ENCODE peak calls at places on chromosome 11, in eight cellular contexts. T is ovary; J is thoracic aorta; N is neuronal stem cell; D is A549; V is CD4-positive, alpha-beta memory T cell; W is PC-3; P is tibial nerve. M is an unnamed sample. For H3K4me1, the result is how much of the 10 kb centered on the place peaks cover.

GRCh38 chr11:61627831-61628753 is 47.2 kb upstream of the SYT7 start:
- DNase-seq in J (no peak), P (no peak), N (peak), D (peak), W (peak), T (peak), V (no peak), M (peak)

GRCh38 chr11:7490054-7490453 is 4.7 kb downstream of the OLFML1 start:
- DNase-seq in T (no peak), N (no peak), P (no peak), J (no peak), W (peak), V (no peak), D (no peak), M (no peak)

GRCh38 chr11:17687946-17688670 is 31.3 kb upstream of the MYOD1 start:
- DNase-seq in N (no peak), W (no peak), D (no peak), P (no peak), J (no peak), V (no peak), T (no peak), M (no peak)

GRCh38 chr11:122430490-122430889 is 225.0 kb upstream of the UBASH3B start:
- DNase-seq in D (no peak), P (no peak), N (no peak), J (no peak), T (no peak), W (no peak), V (no peak), M (peak)

GRCh38 chr11:67411785-67412152 is 3.7 kb upstream of the CARNS1 start:
- DNase-seq in T (no peak), V (no peak), J (no peak), W (no peak), D (no peak), N (no peak), P (no peak), M (no peak)

GRCh38 chr11:71484248-71485062 is 31.5 kb downstream of the NADSYN1 start:
- DNase-seq in D (no peak), V (no peak), P (no peak), J (no peak), N (no peak), T (no peak), W (no peak), M (no peak)

GRCh38 chr11:4654635-4655335 is 11.0 kb downstream of the OR51E1 start:
- DNase-seq in D (no peak), V (no peak), J (no peak), N (no peak), P (no peak), T (no peak), W (no peak), M (no peak)

GRCh38 chr11:33028537-33028914 is 10.8 kb upstream of the TCP11L1 start:
- DNase-seq in W (no peak), J (no peak), T (no peak), N (no peak), V (no peak), D (no peak), P (no peak), M (no peak)

GRCh38 chr11:134343646-134344045 is 11.9 kb downstream of the GLB1L2 start:
- DNase-seq in W (no peak), V (no peak), T (no peak), D (no peak), J (no peak), P (no peak), N (no peak), M (peak)

GRCh38 chr11:71895961-71896360 is 17.7 kb downstream of the DEFB131B start:
- DNase-seq in V (no peak), W (no peak), P (no peak), J (no peak), T (no peak), D (no peak), N (no peak), M (no peak)

GRCh38 chr11:14974021-14974698 is 2.0 kb upstream of the CALCA start:
- DNase-seq in T (no peak), J (no peak), P (no peak), V (no peak), D (no peak), N (peak), W (no peak), M (no peak)

GRCh38 chr11:70628881-70629844 is 230.8 kb downstream of the CTTN start:
- DNase-seq in N (no peak), J (no peak), T (no peak), D (no peak), P (peak), W (no peak), V (no peak), M (no peak)

GRCh38 chr11:64156235-64157011 is 9.5 kb downstream of the MACROD1 start:
- DNase-seq in N (no peak), P (no peak), W (no peak), T (no peak), J (no peak), D (no peak), V (no peak), M (no peak)

GRCh38 chr11:19218801-19219460 is 17.1 kb upstream of the CSRP3 start:
- DNase-seq in V (no peak), J (no peak), T (no peak), N (no peak), W (no peak), D (no peak), P (no peak), M (no peak)

GRCh38 chr11:64799925-64800632 is 2.9 kb downstream of the MAP4K2 start:
- DNase-seq in V (no peak), T (peak), D (peak), J (no peak), P (no peak), W (no peak), N (no peak), M (no peak)

GRCh38 chr11:95652002-95652472 is 137.5 kb downstream of the FAM76B start:
- DNase-seq in W (no peak), V (no peak), T (no peak), N (no peak), J (no peak), P (no peak), D (no peak), M (no peak)

GRCh38 chr11:57562596-57562995 is 4.9 kb downstream of the UBE2L6 start:
- DNase-seq in T (no peak), W (peak), P (no peak), N (no peak), D (peak), J (no peak), V (no peak), M (no peak)

GRCh38 chr11:73310076-73310475 is 2.0 kb downstream of the ARHGEF17 start:
- DNase-seq in J (no peak), V (no peak), D (no peak), P (no peak), W (no peak), N (no peak), T (peak), M (no peak)

GRCh38 chr11:93729129-93729616 is 12.1 kb downstream of the TAF1D start:
- DNase-seq in N (no peak), J (no peak), P (no peak), V (no peak), D (no peak), T (no peak), W (no peak), M (no peak)

GRCh38 chr11:106585061-106585460 is 433.2 kb downstream of the GUCY1A2 start:
- DNase-seq in W (peak), D (peak), V (no peak), P (no peak), T (no peak), N (peak), J (no peak), M (no peak)

GRCh38 chr11:56624661-56625110 is 10.0 kb upstream of the OR5M1 start:
- DNase-seq in N (peak), V (no peak), P (no peak), D (peak), T (no peak), W (peak), J (no peak), M (no peak)

GRCh38 chr11:64500176-64501013 is 90.6 kb upstream of the SLC22A12 start:
- DNase-seq in V (no peak), J (no peak), D (peak), T (no peak), W (no peak), P (no peak), N (no peak), M (no peak)

GRCh38 chr11:118152552-118153471 is at the start of gene SCN4B:
- DNase-seq in P (no peak), V (no peak), D (peak), W (peak), T (peak), J (no peak), N (peak), M (no peak)

GRCh38 chr11:83070878-83071640 is 638 bp downstream of the RAB30 start:
- DNase-seq in T (peak), N (peak), P (peak), V (no peak), J (no peak), D (no peak), W (no peak), M (peak)

GRCh38 chr11:66363805-66364535 is 7.6 kb downstream of the SLC29A2 start:
- DNase-seq in T (no peak), P (no peak), V (peak), N (no peak), W (peak), D (peak), J (no peak), M (no peak)

GRCh38 chr11:115257286-115258077 is 246.7 kb downstream of the CADM1 start:
- DNase-seq in N (no peak), V (no peak), P (no peak), W (no peak), D (no peak), T (no peak), J (no peak), M (no peak)

GRCh38 chr11:95895815-95896214 is 28.1 kb downstream of the MTMR2 start:
- DNase-seq in N (no peak), J (no peak), W (no peak), D (no peak), T (no peak), V (no peak), P (no peak), M (no peak)

GRCh38 chr11:9109858-9110731 is 18.7 kb upstream of the SCUBE2 start:
- DNase-seq in V (no peak), N (no peak), D (no peak), T (no peak), W (no peak), P (no peak), J (no peak), M (no peak)

GRCh38 chr11:70002433-70002832 is 75.7 kb upstream of the ANO1 start:
- DNase-seq in T (no peak), N (no peak), P (no peak), J (no peak), W (no peak), D (no peak), V (no peak), M (no peak)

GRCh38 chr11:102401905-102402304 is 50.7 kb downstream of the TMEM123 start:
- DNase-seq in W (no peak), J (no peak), P (no peak), T (no peak), D (no peak), N (no peak), V (no peak), M (no peak)

GRCh38 chr11:118673361-118674093 is 5.9 kb downstream of the TREH start:
- DNase-seq in J (no peak), N (no peak), D (no peak), W (no peak), T (no peak), V (no peak), P (no peak), M (no peak)

GRCh38 chr11:2709429-2709828 is 9.6 kb upstream of the KCNQ1OT1 start:
- DNase-seq in P (no peak), T (no peak), V (no peak), J (no peak), W (no peak), D (no peak), N (no peak), M (no peak)

GRCh38 chr11:102592634-102593581 is 32.2 kb downstream of the MMP20 start:
- DNase-seq in V (no peak), P (no peak), D (peak), T (no peak), N (no peak), W (peak), J (no peak), M (no peak)

GRCh38 chr11:127454856-127455255 is 454.3 kb upstream of the KIRREL3 start:
- DNase-seq in J (no peak), D (no peak), T (no peak), V (no peak), W (no peak), N (no peak), P (no peak), M (no peak)

GRCh38 chr11:59759900-59760299 is 4.7 kb downstream of the STX3 start:
- DNase-seq in D (no peak), T (no peak), W (no peak), P (no peak), N (no peak), V (no peak), J (no peak), M (no peak)
- H3K4me1 ChIP-seq in D (under half), T (under half), W (under half), P (under half), N (under half), V (under half), J (under half), M (under half)

GRCh38 chr11:125262194-125262824 is 97.8 kb downstream of the PKNOX2 start:
- DNase-seq in T (peak), D (no peak), V (no peak), N (peak), W (no peak), P (peak), J (no peak), M (no peak)

GRCh38 chr11:125262825-125263218 is 98.3 kb downstream of the PKNOX2 start:
- DNase-seq in P (peak), J (no peak), V (no peak), W (no peak), D (no peak), N (peak), T (no peak), M (no peak)

GRCh38 chr11:125264091-125265022 is 99.8 kb downstream of the PKNOX2 start:
- DNase-seq in W (no peak), V (no peak), P (no peak), N (no peak), T (no peak), J (no peak), D (no peak), M (no peak)

GRCh38 chr11:125263268-125263790 is 98.8 kb downstream of the PKNOX2 start:
- DNase-seq in J (peak), D (no peak), W (no peak), T (peak), P (peak), N (peak), V (no peak), M (peak)

GRCh38 chr11:125261471-125262087 is 97.0 kb downstream of the PKNOX2 start:
- DNase-seq in T (peak), N (no peak), W (no peak), V (no peak), J (no peak), P (no peak), D (no peak), M (no peak)
- H3K4me1 ChIP-seq in T (under half), N (under half), W (under half), V (under half), J (under half), P (half or more), D (under half), M (under half)

GRCh38 chr11:10604340-10604748 is 35.9 kb upstream of the LYVE1 start:
- DNase-seq in D (no peak), T (peak), J (no peak), P (peak), N (no peak), V (no peak), W (no peak), M (no peak)

GRCh38 chr11:10603721-10604297 is 35.3 kb upstream of the LYVE1 start:
- DNase-seq in P (no peak), V (no peak), W (no peak), N (no peak), T (no peak), J (no peak), D (no peak), M (no peak)

GRCh38 chr11:10607462-10607861 is 39.0 kb upstream of the LYVE1 start:
- DNase-seq in V (no peak), J (no peak), W (no peak), N (no peak), T (no peak), D (no peak), P (no peak), M (no peak)

GRCh38 chr11:10606536-10607208 is 38.2 kb upstream of the LYVE1 start:
- DNase-seq in J (no peak), D (no peak), T (no peak), V (no peak), W (peak), N (no peak), P (no peak), M (no peak)

DNA sequence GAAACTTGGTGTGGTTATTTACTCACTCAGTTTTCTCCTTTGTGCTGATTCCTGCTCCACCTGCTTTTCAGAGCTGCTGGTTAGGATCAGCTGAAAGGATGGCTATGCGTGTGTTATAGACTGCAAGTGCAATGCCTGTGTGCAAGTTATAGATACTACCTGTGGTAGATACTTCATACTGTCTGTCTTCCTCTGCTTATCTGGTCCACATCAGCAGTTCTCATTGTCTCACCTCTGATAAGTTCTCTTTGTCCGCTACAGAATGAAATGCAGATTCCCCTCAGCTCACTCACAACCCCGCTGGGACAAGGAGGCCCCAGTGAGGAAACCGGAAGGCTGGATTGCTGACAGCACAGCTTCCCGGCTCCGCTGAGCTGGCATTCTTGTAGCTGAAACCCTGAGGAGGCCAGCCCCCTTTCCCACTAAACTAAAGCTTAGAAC is 37.5 kb upstream of the LYVE1 start:
- DNase-seq in J (no peak), P (no peak), T (peak), N (no peak), V (no peak), W (no peak), D (no peak), M (peak)
- H3K4me1 ChIP-seq in J (half or more), P (under half), T (under half), N (under half), V (under half), W (under half), D (under half), M (under half)

GRCh38 chr11:12767022-12767421 is 92.8 kb downstream of the TEAD1 start:
- DNase-seq in J (no peak), P (no peak), N (no peak), T (no peak), W (no peak), V (no peak), D (no peak), M (no peak)
- H3K4me1 ChIP-seq in J (under half), P (under half), N (under half), T (under half), W (under half), V (under half), D (half or more), M (under half)

DNA sequence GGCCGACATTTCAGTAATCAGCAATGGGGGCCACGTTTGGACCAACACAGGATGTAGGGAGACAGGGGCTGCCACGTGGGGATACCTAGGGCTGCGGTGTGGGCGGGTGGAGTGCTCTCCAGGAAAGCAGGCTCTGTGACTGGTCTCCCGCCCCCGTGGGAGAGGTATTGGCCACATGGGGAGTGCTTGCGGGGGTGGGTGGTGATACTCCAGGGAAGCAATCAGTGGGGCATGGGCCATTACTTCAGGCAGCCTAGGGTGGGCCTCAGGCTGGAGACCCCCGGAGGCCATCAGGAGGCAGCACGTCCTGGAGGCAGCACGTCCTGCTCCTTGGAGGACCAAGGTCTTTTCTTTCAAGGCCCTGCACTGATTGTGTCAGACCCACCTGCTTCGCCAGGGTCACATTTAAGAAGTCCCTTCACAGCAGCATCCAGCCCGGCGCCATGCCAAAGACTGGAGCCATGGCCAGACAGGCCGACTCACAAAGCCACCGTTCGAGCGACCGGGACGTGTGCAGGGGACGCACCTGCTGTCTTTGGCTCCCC is 3.0 kb upstream of the MUC2 start:
- DNase-seq in N (no peak), W (no peak), D (no peak), J (no peak), V (no peak), P (no peak), T (no peak), M (no peak)
- H3K4me1 ChIP-seq in N (under half), W (under half), D (under half), J (under half), V (under half), P (under half), T (under half), M (under half)

GRCh38 chr11:22635689-22636088 is 10.1 kb upstream of the FANCF start:
- DNase-seq in D (no peak), T (no peak), W (no peak), V (no peak), N (no peak), P (no peak), J (no peak), M (no peak)

GRCh38 chr11:22634897-22635629 is 9.4 kb upstream of the FANCF start:
- DNase-seq in N (no peak), W (no peak), D (no peak), T (no peak), P (no peak), J (no peak), V (no peak), M (no peak)

DNA sequence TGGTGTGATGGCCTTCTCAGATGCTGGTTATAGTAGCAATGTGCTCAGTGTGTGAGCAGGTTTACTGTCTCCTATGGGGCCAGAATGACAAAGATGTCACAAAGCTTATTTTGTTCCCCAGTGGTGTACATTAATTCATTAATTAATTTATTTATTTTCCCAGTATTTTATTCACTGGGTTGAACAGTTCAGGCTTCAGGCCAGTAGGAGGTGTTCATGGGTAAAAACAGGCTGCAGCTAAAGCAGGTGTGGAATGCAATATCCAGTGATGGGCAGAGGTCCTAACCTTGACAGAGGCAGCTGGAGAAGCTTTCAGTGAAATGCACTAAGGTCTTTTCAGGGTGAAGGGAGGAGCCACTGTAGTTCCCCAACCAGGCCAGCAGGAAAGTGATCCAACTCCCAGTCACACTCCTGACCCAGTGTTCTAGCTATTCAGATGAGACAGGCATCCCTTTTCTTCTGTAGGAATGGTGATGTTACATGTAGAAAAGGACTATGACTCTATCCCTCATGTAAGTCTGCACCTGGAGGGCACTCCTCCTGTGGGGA is 7.8 kb upstream of the FANCF start:
- DNase-seq in N (no peak), P (no peak), D (no peak), W (no peak), T (no peak), J (no peak), V (no peak), M (no peak)
- H3K4me1 ChIP-seq in N (under half), P (under half), D (under half), W (under half), T (under half), J (under half), V (under half), M (under half)

DNA sequence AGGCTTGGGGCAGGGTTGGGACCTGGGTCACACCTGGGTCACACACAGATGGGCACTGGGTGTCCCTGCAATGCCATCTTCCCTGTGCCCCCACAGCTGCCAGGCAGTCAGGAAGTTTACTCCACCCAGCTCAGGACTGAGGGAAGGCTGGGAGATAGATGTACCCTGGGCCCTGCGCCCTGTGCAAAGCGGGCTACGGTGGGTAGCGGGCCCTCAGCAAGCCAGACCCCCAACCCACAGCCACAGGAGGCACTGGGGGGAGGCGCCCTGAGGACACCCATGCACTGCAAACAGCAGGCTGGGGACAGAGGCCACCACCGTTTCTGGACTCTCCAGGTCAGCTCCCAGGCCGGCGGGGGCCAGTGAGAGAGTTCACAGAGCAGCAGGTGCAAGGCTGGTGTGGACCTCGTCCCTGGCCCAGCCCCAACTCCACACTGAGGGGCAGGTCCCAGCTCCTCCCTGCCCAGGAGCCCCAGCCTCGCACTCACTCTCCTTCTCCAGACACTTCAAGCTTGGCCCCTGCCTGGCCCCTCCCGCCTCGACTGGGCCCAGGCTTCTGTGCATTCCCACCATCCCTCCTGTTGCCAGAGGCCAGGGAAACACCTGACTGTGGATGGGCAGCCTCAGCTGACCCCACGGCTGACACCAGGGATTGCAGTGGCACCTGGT is 4.9 kb downstream of the DUSP8 start:
- DNase-seq in W (no peak), N (no peak), T (no peak), V (peak), D (no peak), P (no peak), J (no peak), M (no peak)
- H3K4me1 ChIP-seq in W (under half), N (under half), T (under half), V (under half), D (under half), P (under half), J (half or more), M (half or more)

M was measured in right atrium auricular region.